ENCODE peak calls at places on chromosomes 7 and 10, in seven cellular contexts. V is iPS DF 19.7; D is brain microvascular endothelial cell; L is NCI-H1105; E is left ventricle myocardium superior; O is T-helper 1 cell; R is stimulated activated CD4-positive, alpha-beta T cell treated with anti-CD3 and anti-CD28 coated beads, Interleukin-12 subunit alpha, Interleukin-12 subunit beta, amount 100 ng/mL, for 4 hours. Q is an unnamed sample.

GRCh38 chr10:71497802-71498326 is 101.1 kb downstream of the CDH23 start:
- DNase-seq in V (no peak), D (no peak), L (no peak), E (no peak), O (no peak), R (no peak), Q (no peak)

GRCh38 chr10:34327184-34327583 is 487.9 kb downstream of the PARD3 start:
- DNase-seq in V (no peak), D (no peak), L (no peak), E (no peak), O (no peak), R (no peak), Q (no peak)

GRCh38 chr10:7410800-7411670 is at the start of gene SFMBT2:
- DNase-seq in V (no peak), D (peak; percentile 9), L (peak; percentile 1), E (peak; percentile 81), O (peak; percentile 57), R (peak; percentile 57), Q (peak; percentile 68)

GRCh38 chr10:79405221-79405994 is 40.0 kb downstream of the ZCCHC24 start:
- DNase-seq in V (no peak), D (no peak), L (no peak), E (no peak), O (no peak), R (no peak), Q (no peak)

GRCh38 chr7:93941956-93942355 is 20.4 kb downstream of the GNG11 start:
- DNase-seq in V (no peak), D (peak; percentile 20), L (no peak), E (no peak), O (no peak), R (no peak), Q (no peak)

GRCh38 chr7:28768577-28769147 is 189.5 kb downstream of the TRIL start:
- DNase-seq in V (no peak), D (peak; percentile 68), L (peak; percentile 21), E (no peak), O (no peak), R (no peak), Q (no peak)

GRCh38 chr7:50068850-50069551 is 24.0 kb downstream of the ZPBP start:
- DNase-seq in V (peak; percentile 85), D (peak; percentile 42), L (peak; percentile 83), E (no peak), O (no peak), R (no peak), Q (no peak)

GRCh38 chr10:1576467-1577259 is 160.7 kb downstream of the ADARB2 start:
- DNase-seq in V (no peak), D (no peak), L (no peak), E (no peak), O (no peak), R (no peak), Q (no peak)

GRCh38 chr10:131207176-131207575 is 104.3 kb downstream of the TCERG1L start:
- DNase-seq in V (no peak), D (no peak), L (no peak), E (no peak), O (no peak), R (no peak), Q (no peak)

GRCh38 chr10:21964983-21965665 is 38.4 kb downstream of the DNAJC1 start:
- DNase-seq in V (no peak), D (no peak), L (no peak), E (no peak), O (no peak), R (no peak), Q (no peak)

GRCh38 chr10:109743141-109744120 is 179.9 kb downstream of the XPNPEP1 start:
- DNase-seq in V (no peak), D (no peak), L (no peak), E (no peak), O (no peak), R (no peak), Q (no peak)

GRCh38 chr10:69259547-69260243 is 18.6 kb upstream of the HK1 start:
- DNase-seq in V (no peak), D (no peak), L (no peak), E (no peak), O (no peak), R (no peak), Q (no peak)

GRCh38 chr7:22137026-22137425 is 191.3 kb upstream of the CDCA7L start:
- DNase-seq in V (no peak), D (no peak), L (no peak), E (no peak), O (no peak), R (no peak), Q (no peak)

GRCh38 chr7:50197547-50197946 is 104.5 kb upstream of the ZPBP start:
- DNase-seq in V (peak; percentile 42), D (no peak), L (no peak), E (no peak), O (no peak), R (peak; percentile 65), Q (no peak)

Q was measured in GM12892.